ENCODE peak calls at places on chromosomes 6 and 20, in eight cellular contexts. Z, F, W, A, Q, H, P and D are unnamed samples.

GRCh38 chr20:14055127-14055742 is 59.9 kb downstream of the MACROD2 start:
- DNase-seq in Z (no peak), F (peak; percentile 16), W (no peak), A (no peak), Q (peak; percentile 32), H (peak; percentile 33), P (peak; percentile 82), D (peak; percentile 5)

GRCh38 chr6:161044335-161044734 is 52.8 kb downstream of the MAP3K4 start:
- DNase-seq in Z (no peak), F (no peak), W (no peak), A (no peak), Q (no peak), H (no peak), P (no peak), D (no peak)

GRCh38 chr6:115830895-115831294 is 229.8 kb downstream of the FRK start:
- DNase-seq in Z (no peak), F (no peak), W (no peak), A (no peak), Q (no peak), H (no peak), P (peak; percentile 49), D (no peak)

GRCh38 chr20:6698056-6698455 is 69.4 kb upstream of the BMP2 start:
- DNase-seq in Z (no peak), F (no peak), W (no peak), A (no peak), Q (no peak), H (no peak), P (peak; percentile 84), D (peak; percentile 80)

GRCh38 chr20:63191400-63191799 is 24.5 kb downstream of the YTHDF1 start:
- DNase-seq in Z (peak; percentile 92), F (no peak), W (no peak), A (no peak), Q (peak; percentile 99), H (no peak), P (no peak), D (no peak)

GRCh38 chr6:31578461-31579118 is 3.2 kb downstream of the TNF start:
- DNase-seq in Z (no peak), F (no peak), W (no peak), A (no peak), Q (no peak), H (no peak), P (no peak), D (no peak)

GRCh38 chr6:165091121-165091785 is 218.2 kb downstream of the C6orf118 start:
- DNase-seq in Z (no peak), F (no peak), W (no peak), A (no peak), Q (no peak), H (no peak), P (no peak), D (no peak)

GRCh38 chr20:62819494-62820174 is 2.8 kb downstream of the COL9A3 start:
- DNase-seq in Z (peak; percentile 99), F (no peak), W (no peak), A (no peak), Q (no peak), H (peak; percentile 77), P (no peak), D (no peak)

GRCh38 chr20:32685541-32686529 is 12.1 kb upstream of the C20orf203 start:
- DNase-seq in Z (no peak), F (no peak), W (no peak), A (peak; percentile 72), Q (no peak), H (peak; percentile 84), P (peak; percentile 84), D (no peak)

GRCh38 chr20:4813839-4814695 is 92.4 kb downstream of the PRND start:
- DNase-seq in Z (no peak), F (peak; percentile 86), W (peak; percentile 67), A (no peak), Q (no peak), H (no peak), P (no peak), D (peak; percentile 33)